ENCODE peak calls at places on chromosomes 16 and 17, in five cellular contexts. B is GM12878, U is H1, F is K562, G is HepG2. L is an unnamed sample.
A peak's percentile ranks its signal among the peaks of the same experiment; 100 is the strongest.

GRCh38 chr16:51327001-51327400 is 175.9 kb upstream of the SALL1 start:
- DNase-seq in B (no peak), U (no peak), F (no peak), G (no peak), L (no peak)

GRCh38 chr17:27559996-27560481 is 70.9 kb upstream of the LGALS9 start:
- DNase-seq in B (no peak), U (no peak), F (no peak), G (no peak), L (no peak)

GRCh38 chr17:5901731-5902660 is 168.2 kb upstream of the WSCD1 start:
- DNase-seq in B (no peak), U (no peak), F (no peak), G (no peak), L (no peak)

GRCh38 chr16:58589311-58589890 is 40.2 kb downstream of the CNOT1 start:
- DNase-seq in B (no peak), U (no peak), F (no peak), G (no peak), L (no peak)

GRCh38 chr17:31373150-31374082 is 18.1 kb upstream of the RAB11FIP4 start:
- DNase-seq in B (peak; percentile 31), U (no peak), F (peak; percentile 35), G (peak; percentile 42), L (peak; percentile 74)

GRCh38 chr17:975321-975982 is 4.1 kb downstream of the NXN start:
- DNase-seq in B (no peak), U (no peak), F (no peak), G (no peak), L (no peak)

GRCh38 chr17:38710603-38710962 is 5.5 kb downstream of the MLLT6 start:
- DNase-seq in B (no peak), U (no peak), F (no peak), G (no peak), L (no peak)

GRCh38 chr17:62950067-62950466 is 16.0 kb upstream of the TANC2 start:
- DNase-seq in B (no peak), U (no peak), F (no peak), G (no peak), L (no peak)

GRCh38 chr16:49096191-49096945 is 185.3 kb downstream of the CBLN1 start:
- DNase-seq in B (no peak), U (no peak), F (no peak), G (peak; percentile 13), L (no peak)

GRCh38 chr16:84272740-84273320 is 21.8 kb upstream of the WFDC1 start:
- DNase-seq in B (no peak), U (no peak), F (no peak), G (no peak), L (no peak)

GRCh38 chr17:18148586-18148985 is 35.0 kb upstream of the ALKBH5 start:
- DNase-seq in B (no peak), U (no peak), F (no peak), G (no peak), L (no peak)

GRCh38 chr17:29291163-29291752 is 2.7 kb downstream of the NUFIP2 start:
- DNase-seq in B (peak; percentile 35), U (no peak), F (peak; percentile 39), G (peak; percentile 66), L (peak; percentile 74)

GRCh38 chr17:83069931-83070374 is 9.5 kb upstream of the METRNL start:
- DNase-seq in B (no peak), U (no peak), F (no peak), G (no peak), L (no peak)

GRCh38 chr16:46968063-46968435 is 5.4 kb downstream of the DNAJA2 start:
- DNase-seq in B (no peak), U (no peak), F (no peak), G (no peak), L (no peak)

GRCh38 chr16:19419691-19420060 is 2.0 kb downstream of the TMC5 start:
- DNase-seq in B (no peak), U (no peak), F (no peak), G (no peak), L (no peak)

GRCh38 chr16:63672493-63672892 is 1449.4 kb downstream of the CDH11 start:
- DNase-seq in B (no peak), U (no peak), F (no peak), G (no peak), L (no peak)

GRCh38 chr17:68801564-68801963 is 153.6 kb downstream of the ABCA8 start:
- DNase-seq in B (no peak), U (no peak), F (no peak), G (no peak), L (no peak)

GRCh38 chr17:78908426-78908825 is 5.4 kb upstream of the CEP295NL start:
- DNase-seq in B (no peak), U (no peak), F (no peak), G (peak; percentile 33), L (no peak)

GRCh38 chr17:67386965-67387551 is 10.0 kb downstream of the PITPNC1 start:
- DNase-seq in B (no peak), U (peak; percentile 91), F (peak; percentile 62), G (peak; percentile 56), L (peak; percentile 91)

GRCh38 chr16:30417447-30418349 is 10.3 kb downstream of the ZNF771 start:
- DNase-seq in B (peak; percentile 84), U (peak; percentile 86), F (no peak), G (no peak), L (peak; percentile 97)
- TF ChIP-seq CTCF in B (no peak), U (peak; percentile 29), F (no peak), G (no peak), L (no peak)

GRCh38 chr17:81522491-81523125 is 5.6 kb upstream of the FSCN2 start:
- DNase-seq in B (no peak), U (no peak), F (no peak), G (no peak), L (no peak)

GRCh38 chr17:81524063-81524864 is 3.9 kb upstream of the FSCN2 start:
- DNase-seq in B (no peak), U (no peak), F (no peak), G (no peak), L (no peak)

GRCh38 chr17:81520021-81520894 is 7.7 kb upstream of the ACTG1 start:
- DNase-seq in B (no peak), U (no peak), F (no peak), G (no peak), L (no peak)

GRCh38 chr17:81524865-81525159 is 3.4 kb upstream of the FSCN2 start:
- DNase-seq in B (no peak), U (no peak), F (no peak), G (no peak), L (no peak)

DNA sequence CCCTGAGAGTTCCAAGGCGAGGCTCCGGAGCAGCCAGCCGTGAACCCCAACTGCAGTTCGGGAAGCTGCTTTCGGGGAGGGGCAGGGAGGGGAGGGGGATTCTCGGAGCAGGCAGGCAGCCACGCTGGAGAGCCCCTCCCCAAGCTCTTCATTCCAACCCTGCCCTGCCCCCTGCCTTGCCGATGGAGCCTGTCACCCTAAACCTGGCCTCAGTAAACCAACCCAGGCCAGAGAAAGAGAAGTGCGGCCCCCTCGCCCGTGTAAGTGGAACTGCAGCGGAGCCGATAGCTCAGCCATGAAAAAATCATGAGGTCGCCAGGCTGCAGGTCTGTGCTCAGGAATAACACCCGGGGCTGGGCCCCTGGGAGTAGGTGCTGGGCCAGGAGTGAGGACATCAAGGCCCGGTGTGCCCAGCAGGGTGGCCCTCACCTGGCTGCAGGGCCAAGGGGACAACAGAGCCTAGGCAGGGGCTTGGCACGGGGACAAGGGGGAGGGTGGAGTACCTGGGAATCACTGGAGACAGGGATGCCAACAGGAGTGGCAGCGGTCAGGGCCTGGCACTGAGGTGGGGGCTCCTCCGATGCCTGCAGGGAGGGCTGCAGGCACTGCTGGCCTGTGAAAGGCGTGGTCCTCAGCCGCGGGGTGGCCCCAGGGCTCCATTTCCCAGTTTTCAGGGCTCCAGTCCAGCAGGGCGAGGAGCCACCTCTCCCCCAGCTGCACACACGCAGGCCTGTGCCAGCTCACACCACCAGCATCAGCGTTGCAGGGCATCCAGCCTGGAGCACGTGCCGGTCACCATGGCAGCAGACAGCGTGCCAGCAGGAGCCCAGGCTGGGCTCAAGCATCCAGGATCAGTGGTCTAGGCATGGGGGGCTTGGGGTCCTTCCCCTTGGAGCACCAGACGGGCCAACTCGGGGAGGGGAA is 4.8 kb upstream of the FSCN2 start:
- DNase-seq in B (no peak), U (peak; percentile 74), F (peak; percentile 69), G (peak; percentile 77), L (peak; percentile 92)
- TF ChIP-seq CREB1 in B (no peak), U (no peak), F (no peak), G (no peak), L (no peak)

GRCh38 chr17:45430006-45430737 is 2.5 kb downstream of the ARHGAP27 start:
- DNase-seq in B (no peak), U (no peak), F (no peak), G (no peak), L (peak; percentile 43)

GRCh38 chr17:45428954-45429337 is 3.7 kb downstream of the ARHGAP27 start:
- DNase-seq in B (no peak), U (no peak), F (no peak), G (no peak), L (peak; percentile 66)

GRCh38 chr17:45430738-45431530 is 1.7 kb downstream of the ARHGAP27 start:
- DNase-seq in B (no peak), U (peak; percentile 77), F (no peak), G (no peak), L (peak; percentile 86)

GRCh38 chr17:45428050-45428953 is 4.4 kb downstream of the ARHGAP27 start:
- DNase-seq in B (no peak), U (peak; percentile 96), F (peak; percentile 79), G (peak; percentile 67), L (peak; percentile 85)

GRCh38 chr17:45429338-45430005 is 3.2 kb downstream of the ARHGAP27 start:
- DNase-seq in B (no peak), U (peak; percentile 77), F (no peak), G (no peak), L (peak; percentile 71)
- TF ChIP-seq EZH2 in B (no peak), U (peak; percentile 81), F (no peak), G (peak; percentile 76), L (peak; percentile 77)

GRCh38 chr16:71648921-71649320 is 22.9 kb downstream of the MARVELD3 start:
- DNase-seq in B (no peak), U (no peak), F (no peak), G (peak; percentile 31), L (peak; percentile 69)
- TF ChIP-seq CTCF in B (peak; percentile 44), U (peak; percentile 76), F (peak; percentile 41), G (peak; percentile 61), L (peak; percentile 61)

DNA sequence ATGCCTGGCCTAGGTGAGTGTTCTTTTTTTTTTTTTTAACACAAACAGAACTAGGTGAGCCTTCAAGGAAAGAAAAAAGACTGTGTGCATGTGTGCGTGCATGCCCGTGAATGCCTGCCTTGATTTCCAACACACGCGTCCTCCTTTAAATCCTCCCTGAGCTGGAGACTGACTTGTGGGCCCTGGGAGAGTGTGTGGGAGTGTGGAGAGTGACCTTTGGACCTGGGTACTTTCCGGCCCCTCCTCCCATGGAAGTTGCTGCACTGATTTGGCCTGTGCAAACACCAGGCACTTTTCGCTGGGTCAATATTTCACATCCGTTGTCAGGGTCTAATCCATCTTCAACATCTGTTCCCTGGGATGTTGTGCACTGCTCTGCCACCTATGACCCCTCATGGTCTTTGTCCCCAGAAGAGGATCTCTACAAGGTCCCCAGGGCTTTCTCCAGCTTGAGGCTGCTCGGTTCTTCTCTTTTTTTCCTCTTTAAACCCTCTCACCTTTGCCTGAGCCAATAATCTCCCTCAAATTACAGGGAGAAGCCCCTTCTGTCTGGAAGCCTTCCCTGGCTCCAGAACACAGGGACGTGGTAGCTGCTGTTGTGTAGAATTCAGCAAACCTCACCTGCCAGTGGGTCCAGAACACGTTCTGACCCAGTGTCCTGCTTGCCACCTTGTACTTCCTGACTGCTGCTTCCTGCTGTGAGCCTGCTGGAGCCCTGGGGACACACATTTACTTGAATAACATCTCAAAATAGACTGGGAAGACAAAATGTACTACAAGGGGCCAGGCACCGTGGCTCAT is 20.8 kb upstream of the ATP5MC1 start:
- DNase-seq in B (no peak), U (no peak), F (peak; percentile 39), G (peak; percentile 99), L (no peak)
- TF ChIP-seq CREB1 in B (no peak), U (no peak), F (no peak), G (peak; percentile 13), L (no peak)

GRCh38 chr17:7886227-7887037 is 2.2 kb upstream of the CHD3 start:
- DNase-seq in B (no peak), U (peak; percentile 59), F (peak; percentile 21), G (no peak), L (peak; percentile 72)
- TF ChIP-seq EZH2 in B (no peak), U (peak; percentile 33), F (no peak), G (no peak), L (peak; percentile 15)

L was measured in GM23338.